ENCODE peak calls at places on chromosomes 12 and 14, in seven cellular contexts. N, R, Y, Q, J, L and Z are unnamed samples.

GRCh38 chr12:112539221-112539620 is 120.5 kb downstream of the PTPN11 start:
- DNase-seq in R (no peak), Y (no peak), J (no peak), N (no peak), L (no peak), Q (no peak), Z (no peak)

GRCh38 chr14:98172243-98172778 is 1099.7 kb downstream of the BCL11B start:
- DNase-seq in L (no peak), Q (no peak), J (no peak), Y (no peak), N (no peak), R (no peak), Z (no peak)

GRCh38 chr14:46048127-46048526 is 603.5 kb downstream of the RPL10L start:
- DNase-seq in N (peak; percentile 21), Q (no peak), L (peak; percentile 14), R (peak; percentile 72), J (peak; percentile 18), Y (no peak), Z (no peak)

GRCh38 chr12:48890657-48891418 is 25.2 kb upstream of the RND1 start:
- DNase-seq in Q (peak; percentile 61), N (no peak), R (peak; percentile 87), Y (peak; percentile 53), J (peak; percentile 67), L (peak; percentile 57), Z (peak; percentile 85)

GRCh38 chr14:68939893-68940613 is 39.0 kb downstream of the ACTN1 start:
- DNase-seq in Y (peak; percentile 85), Q (no peak), J (no peak), L (peak; percentile 51), R (peak; percentile 96), N (peak; percentile 92), Z (peak; percentile 92)

GRCh38 chr12:34354239-34355200 is 332.2 kb downstream of the ALG10 start:
- DNase-seq in L (no peak), J (no peak), N (no peak), R (no peak), Q (no peak), Y (no peak), Z (no peak)

GRCh38 chr12:129195081-129195480 is 341.8 kb downstream of the GLT1D1 start:
- DNase-seq in R (no peak), J (no peak), Q (no peak), L (no peak), Y (no peak), N (no peak), Z (no peak)

GRCh38 chr14:100900837-100901390 is 2.6 kb downstream of the RTL1 start:
- DNase-seq in J (no peak), N (no peak), R (peak; percentile 29), L (peak; percentile 55), Y (no peak), Q (no peak), Z (no peak)

GRCh38 chr14:59964251-59965007 is 44.5 kb downstream of the LRRC9 start:
- DNase-seq in R (peak; percentile 28), L (no peak), N (no peak), Q (no peak), Y (no peak), J (peak; percentile 14), Z (no peak)

GRCh38 chr14:90613997-90614396 is 202.2 kb downstream of the TTC7B start:
- DNase-seq in Y (no peak), L (no peak), N (no peak), J (no peak), R (no peak), Q (no peak), Z (no peak)

GRCh38 chr14:90056821-90057220 is 5.0 kb upstream of the KCNK13 start:
- DNase-seq in Y (no peak), N (no peak), L (no peak), J (no peak), Q (no peak), R (no peak), Z (no peak)

GRCh38 chr12:5247144-5247543 is 184.8 kb upstream of the NTF3 start:
- DNase-seq in Y (no peak), R (no peak), Q (no peak), L (no peak), J (no peak), N (no peak), Z (no peak)

GRCh38 chr12:118840878-118841277 is 140.5 kb upstream of the SRRM4 start:
- DNase-seq in L (no peak), Y (no peak), Q (no peak), N (no peak), R (no peak), J (no peak), Z (no peak)

GRCh38 chr12:46933947-46934346 is 108.2 kb upstream of the SLC38A4 start:
- DNase-seq in J (peak; percentile 28), Y (no peak), L (peak; percentile 58), R (peak; percentile 78), Q (no peak), N (no peak), Z (no peak)

GRCh38 chr12:4648099-4648498 is 752 bp downstream of the AKAP3 start:
- DNase-seq in L (peak; percentile 28), Q (no peak), Y (no peak), N (no peak), J (peak; percentile 54), R (peak; percentile 27), Z (no peak)

GRCh38 chr12:92055877-92056276 is 89.8 kb downstream of the BTG1 start:
- DNase-seq in N (no peak), Q (peak; percentile 52), R (no peak), Y (no peak), J (no peak), L (peak; percentile 35), Z (no peak)

GRCh38 chr14:75307700-75308379 is 29.2 kb downstream of the FOS start:
- DNase-seq in J (peak; percentile 83), L (peak; percentile 84), N (no peak), Q (peak; percentile 63), R (peak; percentile 90), Y (peak; percentile 84), Z (peak; percentile 90)

GRCh38 chr12:49956663-49957569 is 4.8 kb upstream of the AQP5 start:
- DNase-seq in Q (no peak), R (no peak), Y (no peak), J (no peak), N (no peak), L (no peak), Z (peak; percentile 2)